ENCODE peak calls at places on chromosomes 13 and 19, in four cellular contexts. O is stomach, A is Peyer's patch, H is HCT116. T is an unnamed sample.

GRCh38 chr13:28819748-28820098 is 416 bp upstream of the MTUS2 start:
- DNase-seq in A (no peak), O (peak), H (no peak), T (no peak)

GRCh38 chr13:102141625-102142472 is 260.0 kb downstream of the FGF14 start:
- DNase-seq in H (no peak), O (no peak), A (no peak), T (no peak)

GRCh38 chr19:1000591-1001537 is 645 bp downstream of the GRIN3B start:
- DNase-seq in A (no peak), O (no peak), H (no peak), T (no peak)

GRCh38 chr19:11264452-11265176 is 2.3 kb upstream of the DOCK6 start:
- DNase-seq in H (no peak), O (peak), A (no peak), T (peak)

GRCh38 chr13:19713186-19713965 is 69.4 kb downstream of the PSPC1 start:
- DNase-seq in O (no peak), A (no peak), H (no peak), T (no peak)

GRCh38 chr13:51689597-51689996 is 105.3 kb downstream of the WDFY2 start:
- DNase-seq in A (no peak), O (no peak), H (no peak), T (no peak)

GRCh38 chr19:2524840-2525723 is 49.2 kb downstream of the GADD45B start:
- DNase-seq in H (peak), A (no peak), O (peak), T (peak)

GRCh38 chr19:6103217-6103644 is 7.1 kb downstream of the RFX2 start:
- DNase-seq in H (no peak), A (no peak), O (peak), T (peak)

GRCh38 chr19:44696939-44697669 is 1.8 kb upstream of the CEACAM16 start:
- DNase-seq in A (no peak), O (no peak), H (no peak), T (no peak)

GRCh38 chr19:7665076-7665475 is 3.8 kb upstream of the RETN start:
- DNase-seq in H (no peak), O (no peak), A (no peak), T (no peak)

DNA sequence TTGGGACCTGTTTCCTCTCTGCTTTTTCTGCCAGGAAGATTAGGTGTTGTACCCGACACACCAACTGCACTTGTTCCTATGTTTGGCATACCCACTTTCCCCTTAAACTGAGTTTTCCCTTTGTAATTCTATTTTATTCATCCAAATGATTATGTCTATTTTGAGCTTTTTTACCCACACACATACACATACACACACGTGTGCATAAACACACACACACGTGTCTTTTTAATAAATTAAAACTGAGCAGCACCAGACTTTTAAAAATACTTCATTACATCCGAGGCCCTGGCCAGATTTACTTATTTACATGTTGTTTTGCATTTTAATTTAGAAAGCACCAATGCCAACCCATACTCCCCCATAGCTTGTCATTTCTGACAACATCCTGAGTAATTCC is 350.0 kb downstream of the DNAJC15 start:
- DNase-seq in A (no peak), H (no peak), O (no peak), T (no peak)
- TF ChIP-seq POLR2A in A (no peak), H (no peak), O (no peak), T (no peak)

GRCh38 chr19:30363073-30363472 is 9.1 kb upstream of the ZNF536 start:
- DNase-seq in O (no peak), A (no peak), H (no peak), T (no peak)
- TF ChIP-seq POLR2A in O (no peak), A (no peak), H (no peak), T (no peak)

GRCh38 chr19:58060231-58060630 is 1.1 kb downstream of the ZNF135 start:
- DNase-seq in O (no peak), A (no peak), H (no peak), T (no peak)
- TF ChIP-seq POLR2A in O (no peak), A (no peak), H (no peak), T (no peak)

GRCh38 chr19:18800636-18801035 is 9.5 kb upstream of the COMP start:
- DNase-seq in A (no peak), H (no peak), O (no peak), T (no peak)
- TF ChIP-seq POLR2A in A (no peak), H (no peak), O (no peak), T (no peak)

GRCh38 chr19:54189668-54190502 is 505 bp upstream of the MBOAT7 start:
- DNase-seq in A (peak), O (peak), H (peak), T (peak)
- TF ChIP-seq POLR2A in A (peak), O (peak), H (peak), T (peak)

GRCh38 chr13:32734511-32734910 is 148.3 kb downstream of the PDS5B start:
- DNase-seq in O (no peak), H (no peak), A (no peak), T (no peak)

GRCh38 chr13:32737111-32737571 is 150.9 kb downstream of the PDS5B start:
- DNase-seq in A (no peak), H (no peak), O (no peak), T (no peak)

GRCh38 chr13:32735859-32736258 is 149.6 kb downstream of the PDS5B start:
- DNase-seq in H (no peak), A (no peak), O (no peak), T (no peak)

GRCh38 chr13:32736648-32737047 is 150.4 kb downstream of the PDS5B start:
- DNase-seq in A (no peak), H (no peak), O (no peak), T (no peak)

DNA sequence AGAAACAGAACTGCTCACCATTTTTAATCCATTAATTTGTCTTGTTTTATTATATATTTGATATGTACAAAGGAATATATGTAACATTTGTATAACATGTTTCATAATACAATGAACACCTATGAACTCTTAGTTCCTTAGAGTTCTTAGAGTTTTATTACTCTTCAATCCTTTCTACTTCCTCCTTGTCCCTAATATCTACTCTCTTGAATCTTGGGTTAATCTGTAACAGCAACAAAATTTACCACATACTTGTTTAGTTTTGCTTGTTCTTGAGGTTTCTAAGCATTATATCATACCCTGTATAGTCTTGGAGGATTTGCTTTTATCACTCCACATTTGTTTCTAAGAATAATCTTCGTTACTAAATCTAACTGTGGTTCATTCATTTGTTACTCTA is 151.4 kb downstream of the PDS5B start:
- DNase-seq in H (no peak), A (no peak), O (no peak), T (no peak)
- TF ChIP-seq POLR2A in H (no peak), A (no peak), O (no peak), T (no peak)

GRCh38 chr13:110867380-110867779 is 47.5 kb downstream of the ANKRD10 start:
- DNase-seq in H (no peak), O (no peak), A (no peak), T (no peak)

GRCh38 chr13:110872034-110872767 is 42.7 kb downstream of the ANKRD10 start:
- DNase-seq in H (no peak), O (no peak), A (no peak), T (no peak)

GRCh38 chr13:110868631-110869165 is 46.2 kb downstream of the ANKRD10 start:
- DNase-seq in H (no peak), O (no peak), A (no peak), T (no peak)

GRCh38 chr13:110869231-110869804 is 45.6 kb downstream of the ANKRD10 start:
- DNase-seq in O (no peak), H (no peak), A (no peak), T (no peak)

DNA sequence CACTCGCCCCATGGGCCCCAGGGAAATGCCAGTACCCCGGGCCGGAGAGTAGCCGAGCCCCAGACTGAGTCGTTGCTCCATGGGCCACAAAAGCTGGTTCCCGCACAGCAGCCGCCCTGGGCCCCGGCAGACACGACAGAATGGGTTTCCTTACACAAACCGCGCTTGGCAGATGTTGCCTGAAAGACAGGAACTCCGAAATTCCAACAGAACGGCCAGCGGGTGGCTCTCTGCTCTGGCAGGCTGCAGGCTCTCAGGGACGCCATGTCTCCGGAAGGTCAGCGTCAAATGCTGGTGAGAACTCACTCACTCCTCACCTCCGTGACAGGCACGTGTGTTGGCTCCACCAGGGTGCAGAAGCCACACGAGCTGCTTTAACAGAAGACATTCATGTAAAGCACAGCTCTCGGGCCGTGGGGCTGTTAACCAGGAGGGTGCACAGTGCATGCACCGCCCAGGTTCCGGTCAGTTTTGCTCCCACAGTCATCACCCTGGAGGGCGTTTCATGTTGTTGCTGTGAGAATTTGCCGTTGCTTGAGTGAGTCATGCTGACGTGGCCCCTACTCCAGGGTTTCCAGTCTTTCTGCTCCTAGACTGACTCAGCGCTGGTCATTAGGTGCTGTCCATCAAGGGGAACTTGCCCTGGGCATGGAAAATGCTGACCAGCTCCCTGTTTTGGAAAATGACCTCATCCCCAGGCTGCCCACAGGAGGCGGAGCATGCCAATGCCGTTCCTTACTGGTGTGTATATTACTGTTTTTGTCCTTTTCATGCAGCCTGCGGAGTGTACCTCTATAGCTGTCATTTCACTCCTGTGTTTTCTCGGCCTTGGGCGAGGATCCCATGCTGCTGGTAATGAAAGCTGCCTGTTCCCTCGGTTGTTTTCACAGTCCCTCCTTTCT is 44.8 kb downstream of the ANKRD10 start:
- DNase-seq in H (peak), O (peak), A (no peak), T (peak)
- TF ChIP-seq POLR2A in H (peak), O (no peak), A (no peak), T (no peak)

T was measured in lower leg skin.